ENCODE peak calls at places on chromosomes 6 and 20, in six cellular contexts. D is activated CD8-positive, alpha-beta memory T cell treated with anti-CD3 and anti-CD28 coated beads, Interleukin-2, amount 10 ng/mL, durations not matched to agents 7 days and 5 days; J is effector CD4-positive, alpha-beta T cell; E is Kasumi-1; L is GM19239; S is endothelial cell. R is an unnamed sample.

GRCh38 chr6:52663120-52663934 is 7.6 kb upstream of the TMEM14A start:
- DNase-seq in E (peak), S (peak), J (peak), D (peak), L (peak), R (peak)

GRCh38 chr6:142947702-142948480 is 2.9 kb upstream of the HIVEP2 start:
- DNase-seq in D (peak), J (no peak), L (no peak), E (no peak), S (no peak), R (no peak)

GRCh38 chr20:37570419-37570818 is 42.7 kb upstream of the BLCAP start:
- DNase-seq in E (no peak), D (no peak), L (no peak), S (no peak), J (no peak), R (no peak)

GRCh38 chr6:88814909-88815308 is 148.5 kb downstream of the RNGTT start:
- DNase-seq in S (no peak), L (no peak), E (no peak), J (no peak), D (no peak), R (no peak)

GRCh38 chr6:72412709-72413044 is 209.2 kb upstream of the KCNQ5 start:
- DNase-seq in E (no peak), S (no peak), L (no peak), J (no peak), D (no peak), R (no peak)

GRCh38 chr6:133895573-133896343 is 6.8 kb downstream of the TCF21 start:
- DNase-seq in L (no peak), J (no peak), D (no peak), S (peak), E (no peak), R (peak)

GRCh38 chr20:23116301-23117089 is 30.4 kb upstream of the CD93 start:
- DNase-seq in L (no peak), J (no peak), S (no peak), D (no peak), E (no peak), R (peak)

GRCh38 chr6:144186817-144187625 is 36.7 kb downstream of the STX11 start:
- DNase-seq in S (no peak), L (no peak), D (no peak), E (no peak), J (no peak), R (no peak)

GRCh38 chr20:49786671-49787370 is 25.8 kb upstream of the SLC9A8 start:
- DNase-seq in S (no peak), J (no peak), L (no peak), E (no peak), D (no peak), R (peak)

GRCh38 chr6:134123666-134124208 is 71.3 kb upstream of the SLC2A12 start:
- DNase-seq in L (no peak), D (no peak), J (peak), E (peak), S (peak), R (peak)

GRCh38 chr6:35381132-35381531 is 38.8 kb downstream of the PPARD start:
- DNase-seq in D (no peak), L (no peak), E (no peak), S (no peak), J (no peak), R (no peak)

GRCh38 chr6:4603291-4603690 is 172.9 kb upstream of the CDYL start:
- DNase-seq in D (no peak), J (no peak), L (no peak), E (peak), S (no peak), R (peak)

GRCh38 chr6:127554435-127555006 is 22.5 kb upstream of the C6orf58 start:
- DNase-seq in L (no peak), J (no peak), S (peak), E (no peak), D (peak), R (peak)

GRCh38 chr6:16397623-16398022 is 159.2 kb downstream of the GMPR start:
- DNase-seq in D (no peak), S (no peak), L (no peak), J (no peak), E (no peak), R (no peak)

GRCh38 chr6:112330877-112331260 is 16.3 kb upstream of the RFPL4B start:
- DNase-seq in E (no peak), D (no peak), S (no peak), L (no peak), J (no peak), R (no peak)

GRCh38 chr20:8073024-8073832 is 53.7 kb upstream of the TMX4 start:
- DNase-seq in L (no peak), S (no peak), E (peak), J (no peak), D (no peak), R (peak)

GRCh38 chr6:52512199-52512598 is 64.7 kb downstream of the TRAM2 start:
- DNase-seq in D (no peak), S (no peak), J (no peak), L (no peak), E (no peak), R (peak)

GRCh38 chr6:4319992-4320683 is 184.8 kb upstream of the ECI2 start:
- DNase-seq in S (no peak), L (no peak), J (no peak), D (no peak), E (peak), R (peak)

GRCh38 chr6:112087916-112088315 is 525 bp downstream of the FAM229B start:
- DNase-seq in S (no peak), E (peak), D (no peak), J (no peak), L (no peak), R (no peak)

GRCh38 chr20:38307371-38308046 is 3.6 kb downstream of the BPI start:
- DNase-seq in S (no peak), L (no peak), D (peak), J (no peak), E (no peak), R (peak)

GRCh38 chr20:11117808-11118528 is 444.2 kb upstream of the JAG1 start:
- DNase-seq in D (no peak), J (no peak), L (no peak), S (no peak), E (no peak), R (peak)

GRCh38 chr6:118509009-118509617 is 39.0 kb upstream of the PLN start:
- DNase-seq in S (no peak), D (no peak), L (no peak), J (no peak), E (peak), R (peak)

GRCh38 chr20:1757606-1758507 is 100.3 kb upstream of the SIRPG start:
- DNase-seq in D (no peak), L (no peak), J (no peak), S (no peak), E (no peak), R (no peak)

GRCh38 chr6:109455161-109455501 is 441 bp downstream of the MICAL1 start:
- DNase-seq in J (peak), D (peak), E (peak), L (no peak), S (peak), R (no peak)

GRCh38 chr6:15062311-15063252 is 183.3 kb upstream of the JARID2 start:
- DNase-seq in E (no peak), S (no peak), L (no peak), D (no peak), J (no peak), R (peak)

GRCh38 chr6:56744528-56744927 is 101.8 kb upstream of the DST start:
- DNase-seq in J (no peak), D (no peak), S (no peak), L (no peak), E (no peak), R (no peak)

GRCh38 chr20:45944151-45944964 is 9.9 kb downstream of the PCIF1 start:
- DNase-seq in D (no peak), J (no peak), E (no peak), L (no peak), S (no peak), R (peak)

GRCh38 chr6:157869673-157870302 is 46.7 kb downstream of the SNX9 start:
- DNase-seq in E (no peak), J (no peak), D (no peak), S (no peak), L (no peak), R (no peak)

R was measured in LHCN-M2.